ENCODE peak calls at places on chromosomes 13 and 19, in ten cellular contexts. E is SW480; S is EH; A is AG04449; X is AML-193; F is stimulated activated CD8-positive, alpha-beta memory T cell treated with anti-CD3 and anti-CD28 coated beads, Interleukin-12 subunit alpha, Interleukin-12 subunit beta, amount 100 ng/mL, for 4 hours; N is mesenteric fat pad; Q is MM.1S; K is GM12892; R is kidney. H is an unnamed sample.

GRCh38 chr19:11423804-11424318 is 4.7 kb upstream of the RGL3 start:
- DNase-seq in E (no peak), S (no peak), A (no peak), X (no peak), F (no peak), N (no peak), Q (no peak), K (no peak), R (no peak), H (no peak)

GRCh38 chr13:51019026-51019425 is 92.0 kb downstream of the C13orf42 start:
- DNase-seq in E (no peak), S (no peak), A (no peak), X (no peak), F (no peak), N (no peak), Q (no peak), K (no peak), R (no peak), H (no peak)

GRCh38 chr19:32748497-32748896 is 28.9 kb downstream of the TDRD12 start:
- DNase-seq in E (peak; percentile 33), S (no peak), A (no peak), X (no peak), F (no peak), N (no peak), Q (no peak), K (no peak), R (no peak), H (no peak)

GRCh38 chr19:4517451-4518057 is 732 bp downstream of the PLIN4 start:
- DNase-seq in E (no peak), S (no peak), A (no peak), X (no peak), F (no peak), N (no peak), Q (no peak), K (no peak), R (no peak), H (no peak)

GRCh38 chr13:44393391-44393790 is 19.8 kb downstream of the SERP2 start:
- DNase-seq in E (peak; percentile 22), S (no peak), A (no peak), X (no peak), F (no peak), N (no peak), Q (no peak), K (no peak), R (peak; percentile 87), H (no peak)

GRCh38 chr19:13430790-13431582 is 75.3 kb downstream of the CACNA1A start:
- DNase-seq in E (no peak), S (peak; percentile 65), A (no peak), X (peak; percentile 13), F (peak; percentile 7), N (no peak), Q (peak; percentile 19), K (peak; percentile 23), R (no peak), H (peak; percentile 18)

GRCh38 chr13:40317980-40318327 is 348.5 kb downstream of the FOXO1 start:
- DNase-seq in E (no peak), S (no peak), A (no peak), X (no peak), F (no peak), N (no peak), Q (no peak), K (no peak), R (no peak), H (no peak)

GRCh38 chr19:16370671-16371391 is 46.2 kb downstream of the KLF2 start:
- DNase-seq in E (no peak), S (no peak), A (no peak), X (no peak), F (no peak), N (no peak), Q (no peak), K (no peak), R (peak; percentile 59), H (no peak)

GRCh38 chr13:93476175-93476574 is 249.6 kb downstream of the GPC6 start:
- DNase-seq in E (no peak), S (peak; percentile 27), A (peak; percentile 46), X (no peak), F (no peak), N (no peak), Q (no peak), K (no peak), R (no peak), H (peak; percentile 92)

GRCh38 chr19:19541572-19541971 is 3.5 kb downstream of the CILP2 start:
- DNase-seq in E (no peak), S (no peak), A (no peak), X (no peak), F (no peak), N (no peak), Q (no peak), K (no peak), R (no peak), H (no peak)

GRCh38 chr19:16377521-16377920 is 52.9 kb downstream of the KLF2 start:
- DNase-seq in E (no peak), S (no peak), A (no peak), X (no peak), F (no peak), N (no peak), Q (no peak), K (no peak), R (peak; percentile 61), H (no peak)

H was measured in fibroblast of gingiva.